ENCODE peak calls at places on chromosomes 11 and 22, in six cellular contexts. T is activated naive CD8-positive, alpha-beta T cell treated with anti-CD3 and anti-CD28 coated beads, Interleukin-2, amount 10 ng/mL, durations not matched to agents 7 days and 5 days; U is stimulated activated CD8-positive, alpha-beta memory T cell treated with anti-CD3 and anti-CD28 coated beads, Interleukin-7, amount 100 ng/mL, for 48 hours; L is type B pancreatic cell; H is neural progenitor cell; Z is iPS DF 19.7. N is an unnamed sample.

GRCh38 chr11:118998388-118998717 is 415 bp downstream of the CENATAC start:
- DNase-seq in H (no peak), Z (no peak), U (no peak), L (no peak), T (no peak), N (no peak)

GRCh38 chr11:103923473-103923931 is 112.9 kb upstream of the DDI1 start:
- DNase-seq in L (no peak), U (no peak), T (no peak), H (no peak), Z (peak; percentile 23), N (no peak)

GRCh38 chr11:2186669-2187266 is 15.2 kb upstream of the TH start:
- DNase-seq in T (peak; percentile 62), Z (no peak), H (peak; percentile 73), U (peak; percentile 18), L (no peak), N (no peak)

GRCh38 chr11:420054-420910 is 5.5 kb upstream of the SIGIRR start:
- DNase-seq in U (no peak), H (no peak), L (no peak), T (no peak), Z (no peak), N (no peak)

GRCh38 chr11:113906038-113906437 is 1.4 kb downstream of the HTR3B start:
- DNase-seq in H (peak; percentile 76), L (no peak), U (no peak), T (no peak), Z (no peak), N (no peak)

GRCh38 chr22:49330421-49331222 is 497.1 kb downstream of the BRD1 start:
- DNase-seq in U (no peak), T (no peak), Z (no peak), H (no peak), L (peak; percentile 44), N (no peak)

GRCh38 chr22:47328550-47329243 is 566.2 kb downstream of the TBC1D22A start:
- DNase-seq in U (no peak), L (no peak), T (no peak), H (no peak), Z (no peak), N (no peak)

GRCh38 chr11:3087821-3088800 is 30.9 kb upstream of the CARS1 start:
- DNase-seq in U (no peak), T (no peak), H (no peak), L (no peak), Z (no peak), N (no peak)

GRCh38 chr11:92314499-92314898 is 89.9 kb downstream of the FAT3 start:
- DNase-seq in T (no peak), Z (no peak), L (no peak), U (no peak), H (no peak), N (no peak)

GRCh38 chr11:13963169-13963948 is 836 bp downstream of the SPON1 start:
- DNase-seq in H (peak; percentile 66), Z (no peak), L (peak; percentile 69), U (no peak), T (peak; percentile 56), N (no peak)

GRCh38 chr11:124086447-124086846 is 28.8 kb upstream of the VWA5A start:
- DNase-seq in T (no peak), L (no peak), H (peak; percentile 74), U (no peak), Z (no peak), N (no peak)

GRCh38 chr22:41468381-41469217 is at the start of the genes ACO2 and PHF5A:
- DNase-seq in T (peak; percentile 97), Z (peak; percentile 96), H (peak; percentile 99), U (peak; percentile 93), L (peak; percentile 97), N (peak; percentile 98)

GRCh38 chr11:94129505-94130335 is 1.1 kb downstream of the PANX1 start:
- DNase-seq in U (no peak), Z (no peak), L (no peak), T (no peak), H (peak; percentile 69), N (peak; percentile 43)

GRCh38 chr22:43269325-43270040 is 73.7 kb downstream of the SCUBE1 start:
- DNase-seq in U (no peak), H (peak; percentile 48), Z (no peak), T (no peak), L (no peak), N (no peak)